ENCODE peak calls at places on chromosome 1, in five cellular contexts. M, E, T, Y and J are unnamed samples.

GRCh38 chr1:154770897-154771594 is 99.0 kb downstream of the KCNN3 start:
- DNase-seq in M (no peak), E (no peak), T (no peak), Y (peak), J (no peak)

GRCh38 chr1:228471762-228472398 is 15.3 kb upstream of the RNF187 start:
- DNase-seq in M (peak), E (peak), T (no peak), Y (peak), J (no peak)

GRCh38 chr1:236689713-236690569 is 3.6 kb downstream of the ACTN2 start:
- DNase-seq in M (no peak), E (no peak), T (no peak), Y (no peak), J (no peak)

GRCh38 chr1:58818075-58818474 is 34.2 kb upstream of the JUN start:
- DNase-seq in M (no peak), E (peak), T (no peak), Y (no peak), J (peak)

GRCh38 chr1:160374701-160375443 is 8.0 kb downstream of the NHLH1 start:
- DNase-seq in M (no peak), E (no peak), T (no peak), Y (no peak), J (no peak)

GRCh38 chr1:11594222-11594621 is 60.0 kb downstream of the FBXO2 start:
- DNase-seq in M (no peak), E (peak), T (no peak), Y (no peak), J (no peak)

GRCh38 chr1:156676820-156677615 is at the start of gene NES:
- DNase-seq in M (no peak), E (peak), T (no peak), Y (no peak), J (no peak)

GRCh38 chr1:175322109-175322508 is 129.5 kb upstream of the KIAA0040 start:
- DNase-seq in M (no peak), E (no peak), T (no peak), Y (no peak), J (no peak)

GRCh38 chr1:237124856-237125462 is 83.0 kb downstream of the RYR2 start:
- DNase-seq in M (no peak), E (peak), T (no peak), Y (no peak), J (no peak)

GRCh38 chr1:59008599-59009347 is 224.9 kb upstream of the JUN start:
- DNase-seq in M (no peak), E (no peak), T (no peak), Y (no peak), J (no peak)

GRCh38 chr1:25568090-25568833 is 24.9 kb downstream of the LDLRAP1 start:
- DNase-seq in M (no peak), E (no peak), T (no peak), Y (no peak), J (no peak)

GRCh38 chr1:186967659-186968394 is 139.1 kb downstream of the PLA2G4A start:
- DNase-seq in M (no peak), E (peak), T (no peak), Y (no peak), J (peak)

GRCh38 chr1:236064674-236065508 is at the start of gene NID1:
- DNase-seq in M (peak), E (peak), T (peak), Y (peak), J (no peak)